ENCODE peak calls at places on chromosomes 1 and 21, in four cellular contexts. K is SK-N-SH, M is neural progenitor cell, A is hepatocyte. C is an unnamed sample.

GRCh38 chr1:71393301-71393700 is 312.5 kb upstream of the ZRANB2 start:
- DNase-seq in K (no peak), M (no peak), A (no peak), C (no peak)

GRCh38 chr1:177945943-177946650 is 23.8 kb downstream of the SEC16B start:
- DNase-seq in K (peak), M (peak), A (peak), C (peak)

GRCh38 chr1:113998361-113998760 is 19.1 kb downstream of the OLFML3 start:
- DNase-seq in K (peak), M (no peak), A (peak), C (no peak)

GRCh38 chr1:59046730-59047157 is 250.2 kb upstream of the FGGY start:
- DNase-seq in K (no peak), M (no peak), A (no peak), C (peak)

GRCh38 chr1:53330819-53331218 is 2.9 kb upstream of the LRP8 start:
- DNase-seq in K (no peak), M (no peak), A (no peak), C (no peak)

GRCh38 chr1:179911812-179912211 is 29.7 kb downstream of the TOR1AIP1 start:
- DNase-seq in K (no peak), M (no peak), A (no peak), C (no peak)

GRCh38 chr1:55702064-55702463 is 486.9 kb upstream of the USP24 start:
- DNase-seq in K (peak), M (no peak), A (peak), C (peak)

GRCh38 chr1:177847843-177848242 is 122.0 kb downstream of the SEC16B start:
- DNase-seq in K (no peak), M (no peak), A (no peak), C (no peak)

GRCh38 chr1:85494074-85494956 is 29.4 kb upstream of the DDAH1 start:
- DNase-seq in K (peak), M (no peak), A (no peak), C (no peak)

GRCh38 chr1:8945568-8945967 is at the start of gene CA6:
- DNase-seq in K (no peak), M (no peak), A (no peak), C (no peak)

GRCh38 chr1:236717811-236718210 is 31.5 kb downstream of the ACTN2 start:
- DNase-seq in K (no peak), M (no peak), A (no peak), C (no peak)

GRCh38 chr1:15229569-15230170 is 17.4 kb upstream of the FHAD1 start:
- DNase-seq in K (no peak), M (no peak), A (no peak), C (no peak)

GRCh38 chr1:178918955-178919354 is 48.1 kb upstream of the ANGPTL1 start:
- DNase-seq in K (no peak), M (no peak), A (no peak), C (no peak)

GRCh38 chr1:186202174-186202843 is 172.7 kb downstream of the TPR start:
- DNase-seq in K (no peak), M (peak), A (no peak), C (no peak)

GRCh38 chr1:171736204-171736603 is 5.7 kb downstream of the VAMP4 start:
- DNase-seq in K (no peak), M (no peak), A (no peak), C (no peak)

GRCh38 chr1:46646844-46647243 is 21.3 kb downstream of the ATPAF1 start:
- DNase-seq in K (no peak), M (no peak), A (no peak), C (no peak)

GRCh38 chr1:245823408-245824147 is 668.8 kb downstream of the KIF26B start:
- DNase-seq in K (no peak), M (no peak), A (no peak), C (no peak)

GRCh38 chr1:78223417-78224215 is 177.8 kb downstream of the GIPC2 start:
- DNase-seq in K (no peak), M (no peak), A (no peak), C (no peak)

GRCh38 chr1:161839591-161839990 is 73.5 kb downstream of the ATF6 start:
- DNase-seq in K (no peak), M (no peak), A (no peak), C (no peak)

GRCh38 chr1:206513312-206514111 is 6.2 kb downstream of the RASSF5 start:
- DNase-seq in K (no peak), M (no peak), A (peak), C (no peak)

GRCh38 chr21:45282283-45283018 is 5.2 kb downstream of the POFUT2 start:
- DNase-seq in K (no peak), M (no peak), A (no peak), C (no peak)

GRCh38 chr21:45280969-45281368 is 6.7 kb downstream of the POFUT2 start:
- DNase-seq in K (no peak), M (no peak), A (no peak), C (no peak)

GRCh38 chr21:45283019-45283610 is 4.6 kb downstream of the POFUT2 start:
- DNase-seq in K (no peak), M (no peak), A (no peak), C (no peak)

GRCh38 chr21:45280178-45280821 is 7.4 kb downstream of the POFUT2 start:
- DNase-seq in K (no peak), M (no peak), A (no peak), C (no peak)

DNA sequence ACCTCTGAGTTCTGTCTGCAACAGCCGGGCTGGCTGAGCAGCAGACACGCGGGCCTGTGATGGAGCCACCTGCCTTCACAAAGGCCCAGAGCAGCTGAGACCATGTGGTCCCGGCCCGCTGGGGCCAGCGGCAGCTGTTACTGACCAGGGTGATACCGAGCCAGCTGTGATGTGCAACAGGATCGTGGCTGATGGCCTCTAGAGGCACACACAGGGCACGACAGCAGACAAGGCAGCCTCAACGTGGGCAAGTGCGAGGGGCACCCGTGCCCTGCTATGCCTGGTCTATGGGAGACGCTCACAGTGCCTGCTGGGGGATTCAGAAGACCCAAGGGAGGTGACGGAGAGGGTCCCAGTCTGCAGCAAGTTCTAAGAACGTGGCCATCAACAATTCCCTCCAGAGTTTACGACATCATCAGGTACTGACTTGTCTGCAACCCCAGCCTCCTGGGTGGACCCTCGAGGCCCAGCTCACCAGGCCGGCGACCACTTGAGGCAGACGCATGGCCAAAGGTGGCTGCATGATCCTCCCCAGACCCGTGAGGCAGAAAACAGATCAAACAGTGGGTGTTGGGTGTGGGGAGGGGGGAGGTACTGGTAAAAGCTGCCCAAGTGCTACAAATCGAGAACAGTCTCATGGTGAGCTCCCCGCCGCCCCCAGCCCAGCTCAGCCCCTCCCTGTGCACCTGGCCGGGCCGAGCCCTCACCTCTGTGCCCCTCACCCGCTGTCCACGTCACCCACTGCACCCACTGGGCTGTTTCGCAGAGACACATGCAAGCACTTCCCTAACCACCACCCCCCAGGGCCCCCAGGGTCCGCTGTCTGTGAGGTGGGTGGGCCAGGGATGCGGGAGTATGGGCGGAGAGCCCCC is 6.0 kb downstream of the POFUT2 start:
- DNase-seq in K (no peak), M (no peak), A (no peak), C (no peak)
- H3K4me3 ChIP-seq in K (no peak), M (no peak), A (no peak), C (no peak)

GRCh38 chr21:41778974-41779600 is 12.2 kb upstream of the RIPK4 start:
- DNase-seq in K (no peak), M (peak), A (no peak), C (no peak)

GRCh38 chr21:41780337-41781046 is 13.6 kb upstream of the RIPK4 start:
- DNase-seq in K (no peak), M (no peak), A (no peak), C (no peak)

GRCh38 chr21:41776778-41777177 is 9.9 kb upstream of the RIPK4 start:
- DNase-seq in K (no peak), M (no peak), A (no peak), C (no peak)

GRCh38 chr21:41779659-41780058 is 12.8 kb upstream of the RIPK4 start:
- DNase-seq in K (no peak), M (no peak), A (no peak), C (no peak)

GRCh38 chr21:41777934-41778815 is 11.3 kb upstream of the RIPK4 start:
- DNase-seq in K (peak), M (peak), A (peak), C (peak)
- H3K27ac ChIP-seq in K (peak), M (no peak), A (peak), C (no peak)

GRCh38 chr21:36005879-36006400 is 54.4 kb downstream of the SETD4 start:
- DNase-seq in K (no peak), M (no peak), A (no peak), C (no peak)
- TF ChIP-seq EZH2phosphoT487 in K (no peak), M (no peak), A (no peak), C (no peak)

GRCh38 chr21:32817206-32817605 is 45.7 kb upstream of the PAXBP1 start:
- DNase-seq in K (no peak), M (no peak), A (peak), C (no peak)

GRCh38 chr21:32818411-32818810 is 46.9 kb upstream of the PAXBP1 start:
- DNase-seq in K (no peak), M (no peak), A (no peak), C (no peak)

GRCh38 chr21:32814528-32814927 is 43.0 kb upstream of the PAXBP1 start:
- DNase-seq in K (no peak), M (no peak), A (no peak), C (no peak)

GRCh38 chr21:32812035-32812434 is 40.5 kb upstream of the PAXBP1 start:
- DNase-seq in K (no peak), M (no peak), A (no peak), C (no peak)

GRCh38 chr21:32813265-32813903 is 41.8 kb upstream of the PAXBP1 start:
- DNase-seq in K (no peak), M (peak), A (peak), C (peak)
- H3K4me3 ChIP-seq in K (no peak), M (no peak), A (no peak), C (no peak)

GRCh38 chr1:52056937-52057231 is 789 bp downstream of the BTF3L4 start:
- DNase-seq in K (no peak), M (no peak), A (no peak), C (no peak)
- H3K27ac ChIP-seq in K (peak), M (no peak), A (peak), C (peak)

GRCh38 chr1:12542138-12542465 is 75.9 kb downstream of the DHRS3 start:
- DNase-seq in K (no peak), M (no peak), A (no peak), C (no peak)

GRCh38 chr1:12542596-12543592 is 75.1 kb downstream of the DHRS3 start:
- DNase-seq in K (no peak), M (peak), A (no peak), C (no peak)

GRCh38 chr1:12544357-12544756 is 73.7 kb downstream of the DHRS3 start:
- DNase-seq in K (no peak), M (no peak), A (no peak), C (no peak)

GRCh38 chr1:12544992-12545391 is 73.0 kb downstream of the DHRS3 start:
- DNase-seq in K (no peak), M (no peak), A (no peak), C (no peak)

DNA sequence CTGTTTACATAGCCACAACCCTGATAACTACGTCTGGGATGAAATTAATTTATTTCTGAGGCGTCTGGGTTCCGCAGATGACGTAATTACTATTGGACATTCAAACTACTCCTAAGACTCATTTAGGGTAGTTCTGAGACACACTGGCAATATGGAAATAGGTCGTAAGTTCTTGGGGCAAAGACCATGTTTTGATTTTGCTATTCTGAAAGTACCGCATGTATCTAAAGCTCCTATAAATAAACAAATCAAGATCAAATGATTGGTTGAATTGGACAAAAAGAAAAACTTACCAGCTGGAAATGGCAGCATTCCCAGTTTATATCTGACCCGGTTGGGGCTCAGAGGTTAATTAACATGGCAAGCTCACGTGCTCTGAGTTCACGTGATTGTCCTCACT is 74.3 kb downstream of the DHRS3 start:
- DNase-seq in K (no peak), M (no peak), A (no peak), C (no peak)
- TF ChIP-seq EZH2phosphoT487 in K (no peak), M (no peak), A (no peak), C (no peak)

GRCh38 chr21:20997633-20998455 is at the start of gene NCAM2:
- DNase-seq in K (peak), M (peak), A (peak), C (no peak)
- H3K4me3 ChIP-seq in K (peak), M (peak), A (peak), C (no peak)

DNA sequence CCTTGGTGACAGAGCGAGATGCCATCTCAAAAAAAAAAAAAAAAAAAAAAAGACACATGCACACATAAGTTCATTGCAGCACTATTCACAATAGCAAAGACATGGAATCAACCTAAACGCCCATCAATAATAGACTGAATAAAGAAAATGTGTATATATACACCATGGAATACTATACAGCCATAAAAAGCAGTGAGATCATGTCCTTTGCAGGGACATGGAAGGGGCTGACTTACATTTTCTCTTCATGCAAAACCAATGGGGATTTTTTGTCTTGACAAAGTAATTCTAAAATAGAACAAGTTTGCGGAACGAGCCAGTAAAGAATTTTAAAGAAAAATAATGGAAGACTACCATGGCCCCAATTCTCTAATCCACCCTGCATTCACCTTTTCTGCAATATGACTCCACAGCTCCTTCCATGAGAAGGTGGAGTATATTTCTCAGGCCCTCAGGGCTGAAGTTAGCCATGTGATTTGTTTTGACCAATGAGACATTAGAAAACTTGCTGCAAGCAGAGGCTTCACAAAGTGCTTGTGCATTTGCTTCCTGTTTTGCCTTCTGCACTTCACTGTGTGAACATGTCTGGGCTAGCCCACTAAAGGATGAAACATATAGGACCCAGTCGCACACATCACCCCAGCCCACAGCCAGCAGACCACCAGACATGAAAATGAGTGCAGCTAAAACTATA is 78.8 kb upstream of the NR5A2 start:
- DNase-seq in K (no peak), M (no peak), A (no peak), C (peak)
- H3K27ac ChIP-seq in K (no peak), M (no peak), A (no peak), C (no peak)

C was measured in OCI-LY7.